ENCODE peak calls at places on chromosome 17, in five cellular contexts. N, V, B, Q and L are unnamed samples.

GRCh38 chr17:61076649-61077048 is 323.0 kb upstream of the TBX2 start:
- DNase-seq in N (no peak), V (no peak), B (no peak), Q (no peak), L (no peak)

GRCh38 chr17:50325906-50326305 is 20.0 kb upstream of the XYLT2 start:
- DNase-seq in N (no peak), V (no peak), B (no peak), Q (no peak), L (no peak)

GRCh38 chr17:70420876-70421445 is 251.6 kb downstream of the KCNJ2 start:
- DNase-seq in N (no peak), V (no peak), B (no peak), Q (no peak), L (peak; percentile 30)

GRCh38 chr17:82384051-82384729 is 12.6 kb downstream of the UTS2R start:
- DNase-seq in N (no peak), V (peak; percentile 1), B (peak; percentile 32), Q (no peak), L (no peak)

GRCh38 chr17:43403846-43404245 is 5.1 kb downstream of the ARL4D start:
- DNase-seq in N (no peak), V (peak; percentile 43), B (peak; percentile 33), Q (no peak), L (no peak)

GRCh38 chr17:50572541-50572940 is 12.0 kb downstream of the CACNA1G start:
- DNase-seq in N (no peak), V (no peak), B (no peak), Q (no peak), L (no peak)

GRCh38 chr17:42775534-42776098 is 2.4 kb downstream of the VPS25 start:
- DNase-seq in N (no peak), V (no peak), B (no peak), Q (no peak), L (no peak)

GRCh38 chr17:32936894-32937500 is 9.0 kb downstream of the TMEM98 start:
- DNase-seq in N (peak; percentile 82), V (peak; percentile 94), B (peak; percentile 87), Q (peak; percentile 86), L (peak; percentile 70)

GRCh38 chr17:48609754-48610281 is 999 bp downstream of the HOXB7 start:
- DNase-seq in N (no peak), V (no peak), B (no peak), Q (no peak), L (no peak)

GRCh38 chr17:29615048-29615385 is 7.7 kb downstream of the CORO6 start:
- DNase-seq in N (no peak), V (peak; percentile 37), B (peak; percentile 22), Q (peak; percentile 75), L (peak; percentile 50)

GRCh38 chr17:66214893-66215528 is 14.2 kb downstream of the APOH start:
- DNase-seq in N (no peak), V (no peak), B (no peak), Q (no peak), L (no peak)

GRCh38 chr17:63358956-63359355 is 87.2 kb downstream of the CYB561 start:
- DNase-seq in N (no peak), V (no peak), B (peak; percentile 36), Q (no peak), L (no peak)

GRCh38 chr17:82583720-82584234 is 64.2 kb downstream of the FOXK2 start:
- DNase-seq in N (no peak), V (no peak), B (peak; percentile 99), Q (no peak), L (no peak)

GRCh38 chr17:34201767-34202166 is 53.3 kb upstream of the CCL2 start:
- DNase-seq in N (no peak), V (no peak), B (no peak), Q (no peak), L (no peak)

GRCh38 chr17:73637866-73638265 is 6.4 kb downstream of the SDK2 start:
- DNase-seq in N (peak; percentile 23), V (no peak), B (no peak), Q (no peak), L (no peak)

GRCh38 chr17:72515291-72516065 is 394.7 kb downstream of the SOX9 start:
- DNase-seq in N (peak; percentile 50), V (peak; percentile 36), B (peak; percentile 79), Q (no peak), L (no peak)

GRCh38 chr17:80942360-80943345 is 49.0 kb upstream of the CHMP6 start:
- DNase-seq in N (peak; percentile 76), V (no peak), B (peak; percentile 94), Q (peak; percentile 95), L (peak; percentile 51)

GRCh38 chr17:82241183-82241925 is 12.5 kb downstream of the SLC16A3 start:
- DNase-seq in N (peak; percentile 69), V (no peak), B (peak; percentile 94), Q (peak; percentile 91), L (peak; percentile 81)

GRCh38 chr17:20997711-20998570 is 44.9 kb downstream of the USP22 start:
- DNase-seq in N (no peak), V (no peak), B (no peak), Q (peak; percentile 59), L (no peak)

GRCh38 chr17:288802-289356 is 63.7 kb downstream of the RPH3AL start:
- DNase-seq in N (no peak), V (no peak), B (no peak), Q (peak; percentile 38), L (no peak)

GRCh38 chr17:65121368-65121767 is 15.8 kb upstream of the RGS9 start:
- DNase-seq in N (no peak), V (no peak), B (no peak), Q (no peak), L (no peak)

GRCh38 chr17:15112881-15113617 is 152.1 kb downstream of the PMP22 start:
- DNase-seq in N (no peak), V (no peak), B (no peak), Q (no peak), L (no peak)

GRCh38 chr17:28760987-28761562 is 17.3 kb downstream of the TRAF4 start:
- DNase-seq in N (peak; percentile 87), V (peak; percentile 64), B (peak; percentile 62), Q (no peak), L (peak; percentile 70)

GRCh38 chr17:1713878-1714487 is 3.8 kb upstream of the TLCD2 start:
- DNase-seq in N (peak; percentile 54), V (peak; percentile 86), B (peak; percentile 28), Q (peak; percentile 62), L (peak; percentile 64)
- TF ChIP-seq CTCF in N (peak; percentile 30), V (peak; percentile 69), B (peak; percentile 20), Q (no peak), L (peak; percentile 75)

DNA sequence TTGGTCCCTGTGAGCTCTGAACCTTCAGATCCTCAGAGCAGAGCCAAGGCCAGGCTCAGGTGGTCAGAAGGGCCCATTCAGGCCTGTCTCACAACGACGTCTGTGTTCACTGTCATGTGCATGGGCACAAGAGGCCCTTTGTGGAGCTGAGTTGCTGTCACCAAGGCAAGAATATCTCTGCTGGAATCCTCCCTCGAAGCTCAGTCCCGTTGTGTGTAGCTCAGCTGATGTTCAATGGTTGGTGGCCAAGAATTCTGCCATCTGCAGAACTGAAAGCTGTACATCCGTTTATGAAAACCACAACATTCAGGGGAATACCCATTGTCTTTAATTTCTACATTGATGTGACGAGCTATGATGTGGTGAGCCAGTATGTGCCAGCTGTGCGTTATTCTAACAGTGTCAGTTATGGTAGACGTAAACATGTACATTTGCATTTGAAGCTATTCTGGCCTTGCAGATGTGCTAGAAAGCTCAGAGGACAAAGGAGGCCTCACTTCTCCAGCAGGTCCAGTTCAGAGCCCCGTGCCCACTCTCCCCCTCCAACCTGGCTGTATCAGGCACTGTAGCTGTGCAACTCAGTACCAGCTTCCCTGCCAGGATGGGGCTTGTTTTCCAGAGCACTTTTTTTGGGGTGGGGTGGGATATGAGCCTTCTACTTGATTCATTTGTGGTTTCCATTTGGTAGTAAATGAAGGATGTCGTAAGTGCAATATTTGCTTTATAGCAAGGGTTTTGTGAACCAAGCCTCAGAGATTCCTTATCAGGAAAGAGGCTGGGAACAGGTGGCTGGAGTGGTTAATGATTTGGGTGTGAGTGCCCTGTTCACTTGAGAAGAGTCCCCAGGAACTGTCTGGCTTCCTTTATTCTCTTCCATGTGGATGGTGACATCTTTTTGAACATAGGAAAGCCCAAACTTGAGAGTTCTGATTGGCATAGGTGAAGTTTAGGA is 56.1 kb downstream of the B9D1 start:
- DNase-seq in N (peak; percentile 30), V (no peak), B (no peak), Q (no peak), L (no peak)
- H3K4me3 ChIP-seq in N (no peak overlapping the region), V (no peak overlapping the region), B (no peak overlapping the region), Q (no peak overlapping the region), L (no peak overlapping the region)

GRCh38 chr17:1647802-1648581 is 1.7 kb downstream of the RILP start:
- DNase-seq in N (peak; percentile 44), V (peak; percentile 69), B (peak; percentile 74), Q (peak; percentile 72), L (peak; percentile 29)
- TF ChIP-seq CTCF in N (no peak), V (peak; percentile 22), B (no peak), Q (no peak), L (peak; percentile 13)

GRCh38 chr17:76550712-76551615 is 11.1 kb downstream of the PRCD start:
- DNase-seq in N (no peak), V (no peak), B (peak; percentile 56), Q (no peak), L (peak; percentile 95)
- H3K4me3 ChIP-seq in N (no peak overlapping the region), V (no peak overlapping the region), B (no peak overlapping the region), Q (no peak overlapping the region), L (peak overlapping the region; percentile 45)

GRCh38 chr17:45989759-45990158 is 9.3 kb upstream of the STH start:
- DNase-seq in N (no peak), V (no peak), B (no peak), Q (no peak), L (no peak)

GRCh38 chr17:45992904-45993303 is 6.1 kb upstream of the STH start:
- DNase-seq in N (no peak), V (peak; percentile 34), B (no peak), Q (no peak), L (no peak)

GRCh38 chr17:45991341-45991740 is 7.7 kb upstream of the STH start:
- DNase-seq in N (no peak), V (no peak), B (no peak), Q (no peak), L (no peak)

GRCh38 chr17:45992175-45992574 is 6.9 kb upstream of the STH start:
- DNase-seq in N (no peak), V (no peak), B (no peak), Q (no peak), L (no peak)

GRCh38 chr17:45990836-45991235 is 8.2 kb upstream of the STH start:
- DNase-seq in N (no peak), V (no peak), B (no peak), Q (no peak), L (no peak)
- TF ChIP-seq CTCF in N (no peak), V (no peak), B (no peak), Q (no peak), L (no peak)

DNA sequence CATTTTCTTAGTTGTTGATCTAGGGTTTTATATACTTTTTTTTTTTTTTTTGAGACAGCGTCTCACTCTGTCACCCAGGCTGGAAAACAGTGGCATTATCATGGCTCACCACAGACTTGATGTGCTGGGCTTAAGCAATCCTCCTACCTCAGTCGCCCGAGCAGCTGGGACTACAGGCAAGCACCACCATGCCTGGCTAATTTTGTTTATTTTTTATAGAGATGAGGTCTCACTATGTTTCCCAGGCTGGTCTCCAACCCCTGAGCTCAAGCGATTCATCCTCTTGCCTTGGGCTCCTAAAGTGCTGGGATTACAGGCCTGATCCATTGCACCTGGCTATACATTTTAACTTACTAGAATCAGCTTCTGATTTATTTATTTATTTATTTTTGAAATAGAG is 34.2 kb upstream of the ATP2A3 start:
- DNase-seq in N (no peak), V (no peak), B (no peak), Q (no peak), L (no peak)
- H3K4me3 ChIP-seq in N (no peak overlapping the region), V (no peak overlapping the region), B (no peak overlapping the region), Q (no peak overlapping the region), L (no peak overlapping the region)

GRCh38 chr17:5050281-5050680 is 15.1 kb upstream of the SLC52A1 start:
- DNase-seq in N (no peak), V (no peak), B (no peak), Q (no peak), L (no peak)

GRCh38 chr17:5055543-5055942 is 20.3 kb upstream of the SLC52A1 start:
- DNase-seq in N (no peak), V (no peak), B (no peak), Q (no peak), L (no peak)
- TF ChIP-seq CTCF in N (no peak), V (no peak), B (no peak), Q (no peak), L (no peak)